ENCODE peak calls at places on chromosome 7, in six cellular contexts. N is neuronal stem cell, B is IMR-90, G is mesenchymal stem cell, Q is H1, X is H9. Z is an unnamed sample.
A peak's percentile ranks its signal among the peaks of the same experiment; 100 is the strongest.

GRCh38 chr7:55026086-55026790 is 7.4 kb downstream of the EGFR start:
- DNase-seq in N (no peak), B (no peak), G (peak; percentile 22), Q (no peak), X (no peak), Z (no peak)

GRCh38 chr7:47227762-47228177 is 354.1 kb downstream of the TNS3 start:
- DNase-seq in N (no peak), B (peak; percentile 79), G (peak; percentile 98), Q (no peak), X (no peak), Z (peak; percentile 9)

GRCh38 chr7:148914208-148914777 is 30.2 kb upstream of the EZH2 start:
- DNase-seq in N (no peak), B (peak; percentile 85), G (peak; percentile 58), Q (no peak), X (no peak), Z (peak; percentile 76)

GRCh38 chr7:69219381-69219780 is 378.9 kb upstream of the AUTS2 start:
- DNase-seq in N (no peak), B (no peak), G (no peak), Q (no peak), X (no peak), Z (no peak)

GRCh38 chr7:134174797-134175261 is 47.7 kb downstream of the LRGUK start:
- DNase-seq in N (no peak), B (peak; percentile 91), G (peak; percentile 85), Q (no peak), X (no peak), Z (peak; percentile 87)

GRCh38 chr7:98165827-98166667 is 45.2 kb upstream of the BHLHA15 start:
- DNase-seq in N (peak; percentile 12), B (peak; percentile 14), G (peak; percentile 24), Q (peak; percentile 36), X (peak; percentile 69), Z (peak; percentile 56)

GRCh38 chr7:1532456-1533254 is 2.2 kb downstream of the MAFK start:
- DNase-seq in N (no peak), B (peak; percentile 96), G (peak; percentile 96), Q (no peak), X (no peak), Z (peak; percentile 70)

GRCh38 chr7:148722340-148723165 is 23.9 kb downstream of the CUL1 start:
- DNase-seq in N (no peak), B (no peak), G (no peak), Q (no peak), X (no peak), Z (no peak)

GRCh38 chr7:124351950-124352349 is 319.1 kb upstream of the TMEM229A start:
- DNase-seq in N (no peak), B (no peak), G (no peak), Q (no peak), X (no peak), Z (no peak)

GRCh38 chr7:13991791-13992620 is 2.5 kb upstream of the ETV1 start:
- DNase-seq in N (no peak), B (no peak), G (no peak), Q (no peak), X (no peak), Z (no peak)

GRCh38 chr7:11541330-11541729 is 290.7 kb downstream of the THSD7A start:
- DNase-seq in N (no peak), B (no peak), G (peak; percentile 66), Q (no peak), X (no peak), Z (no peak)

GRCh38 chr7:30166155-30166840 is 31.5 kb downstream of the MTURN start:
- DNase-seq in N (no peak), B (no peak), G (no peak), Q (no peak), X (no peak), Z (peak; percentile 99)

GRCh38 chr7:47852330-47853245 is 95.7 kb downstream of the PKD1L1 start:
- DNase-seq in N (no peak), B (no peak), G (no peak), Q (no peak), X (peak; percentile 66), Z (peak; percentile 7)

GRCh38 chr7:149414745-149415390 is 46.0 kb downstream of the ZNF777 start:
- DNase-seq in N (peak; percentile 73), B (peak; percentile 82), G (peak; percentile 80), Q (peak; percentile 94), X (peak; percentile 93), Z (peak; percentile 53)

GRCh38 chr7:11760372-11760771 is 71.6 kb downstream of the THSD7A start:
- DNase-seq in N (no peak), B (no peak), G (no peak), Q (no peak), X (no peak), Z (peak; percentile 83)

GRCh38 chr7:13641699-13642098 is 347.8 kb downstream of the ETV1 start:
- DNase-seq in N (no peak), B (peak; percentile 33), G (peak; percentile 62), Q (no peak), X (no peak), Z (no peak)

GRCh38 chr7:148772297-148773089 is 73.8 kb downstream of the CUL1 start:
- DNase-seq in N (no peak), B (peak; percentile 98), G (peak; percentile 86), Q (no peak), X (no peak), Z (peak; percentile 95)

GRCh38 chr7:114083714-114084113 is 164.9 kb upstream of the PPP1R3A start:
- DNase-seq in N (peak; percentile 5), B (no peak), G (peak; percentile 13), Q (no peak), X (no peak), Z (no peak)

GRCh38 chr7:114081606-114082425 is 163.0 kb upstream of the PPP1R3A start:
- DNase-seq in N (peak; percentile 39), B (peak; percentile 70), G (peak; percentile 54), Q (no peak), X (no peak), Z (no peak)

GRCh38 chr7:114082567-114082933 is 163.7 kb upstream of the PPP1R3A start:
- DNase-seq in N (no peak), B (no peak), G (no peak), Q (no peak), X (no peak), Z (no peak)

GRCh38 chr7:114084381-114085312 is 165.8 kb upstream of the PPP1R3A start:
- DNase-seq in N (peak; percentile 49), B (no peak), G (peak; percentile 30), Q (no peak), X (peak; percentile 50), Z (peak; percentile 44)

GRCh38 chr7:114082934-114083647 is 164.3 kb upstream of the PPP1R3A start:
- DNase-seq in N (peak; percentile 31), B (no peak), G (peak; percentile 32), Q (no peak), X (peak; percentile 60), Z (no peak)
- H3K9ac ChIP-seq in N (peak overlapping the region; percentile 21), B (no peak overlapping the region), G (peak overlapping the region; percentile 89), Q (no peak overlapping the region), X (peak overlapping the region; percentile 10), Z (no peak overlapping the region)

DNA sequence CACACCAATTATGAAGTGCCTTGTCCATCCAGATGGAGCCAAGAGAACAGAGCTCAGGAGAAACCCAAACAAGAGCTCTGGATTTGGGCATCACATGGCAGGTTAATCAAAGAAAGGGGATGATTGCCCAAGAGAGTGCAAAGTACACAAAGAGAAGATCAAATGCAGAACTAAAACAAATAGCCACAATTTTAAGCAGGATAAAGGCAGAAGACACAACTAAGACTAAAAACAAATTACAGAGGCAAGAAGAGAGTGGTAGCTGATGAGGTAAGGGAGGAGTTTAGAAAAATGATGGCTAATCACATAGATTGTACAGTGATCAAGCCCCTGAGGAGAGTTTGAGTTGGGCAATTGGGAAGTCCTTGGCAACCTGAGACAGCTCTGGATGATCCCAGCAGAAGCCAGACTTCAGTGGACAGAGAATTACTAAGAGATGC is 101.7 kb downstream of the LRRN3 start:
- DNase-seq in N (no peak), B (no peak), G (no peak), Q (no peak), X (no peak), Z (no peak)
- H3K14ac ChIP-seq in N (no peak overlapping the region), B (no peak overlapping the region), G (no peak overlapping the region), Q (no peak overlapping the region), X (no peak overlapping the region), Z (no peak overlapping the region)

GRCh38 chr7:64775289-64775688 is 18.9 kb upstream of the ZNF138 start:
- DNase-seq in N (no peak), B (peak; percentile 7), G (no peak), Q (no peak), X (no peak), Z (no peak)
- H3K9ac ChIP-seq in N (no peak overlapping the region), B (no peak overlapping the region), G (no peak overlapping the region), Q (no peak overlapping the region), X (no peak overlapping the region), Z (no peak overlapping the region)

DNA sequence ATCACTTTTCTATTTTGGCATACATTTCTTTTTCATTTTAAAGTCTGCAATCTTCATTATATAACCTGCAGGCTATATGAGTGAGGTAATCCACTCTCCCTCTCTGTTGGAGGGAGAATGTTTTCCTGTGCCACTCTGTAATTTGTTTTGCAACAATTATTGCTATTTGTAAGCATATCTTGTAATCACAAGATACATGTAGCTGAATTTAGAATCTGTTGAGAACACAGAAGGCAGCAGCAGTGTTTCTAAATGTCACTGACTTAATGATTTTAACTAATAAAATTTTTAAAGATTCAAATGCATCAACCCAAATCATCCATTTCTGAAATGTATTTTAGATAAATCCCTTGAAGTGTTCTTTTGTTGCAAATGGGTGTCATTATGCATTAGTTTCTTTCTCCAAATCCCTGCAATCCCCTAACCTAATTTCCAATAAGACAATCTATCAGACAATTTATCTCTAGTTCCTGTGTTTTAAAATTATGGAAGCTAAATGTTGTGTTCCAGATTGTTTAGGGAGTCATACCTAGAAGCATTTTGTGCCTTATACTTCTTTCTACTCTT is 19.8 kb upstream of the UMAD1 start:
- DNase-seq in N (no peak), B (no peak), G (no peak), Q (no peak), X (no peak), Z (no peak)
- H3K14ac ChIP-seq in N (no peak overlapping the region), B (no peak overlapping the region), G (no peak overlapping the region), Q (no peak overlapping the region), X (no peak overlapping the region), Z (no peak overlapping the region)

DNA sequence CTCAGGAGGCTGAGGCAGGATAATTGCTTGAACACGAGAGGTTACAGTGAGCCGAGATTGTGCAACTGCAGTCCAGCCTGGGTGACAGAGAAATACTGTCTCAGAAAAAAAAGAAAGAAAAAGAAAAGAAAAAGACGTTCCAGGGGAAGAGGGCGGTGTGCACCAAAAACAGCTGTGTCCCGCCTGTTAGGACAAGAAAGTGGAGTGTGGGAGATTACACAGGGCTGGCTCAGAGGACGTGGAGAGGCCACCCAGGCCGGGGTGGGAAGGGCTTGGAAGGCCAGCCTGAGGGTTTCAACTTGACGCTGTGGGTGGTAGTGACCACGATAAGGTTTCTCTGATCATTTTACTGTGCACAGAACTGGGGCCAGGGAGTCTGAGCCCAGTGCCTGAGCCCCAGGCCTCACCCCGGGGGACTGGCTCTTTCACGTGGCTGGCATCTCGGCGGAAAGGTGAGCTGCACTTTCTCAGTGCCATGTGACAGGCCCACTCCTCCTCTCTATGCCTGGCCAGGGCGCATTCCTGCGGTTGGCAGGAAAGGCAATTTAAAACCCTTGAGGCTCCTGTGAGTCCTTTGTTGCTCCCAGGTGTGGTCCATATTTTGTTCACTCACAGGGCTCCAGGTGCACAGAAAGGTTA is 13.9 kb downstream of the RHBDD2 start:
- DNase-seq in N (no peak), B (peak; percentile 26), G (peak; percentile 25), Q (no peak), X (no peak), Z (peak; percentile 74)
- H3K9ac ChIP-seq in N (peak overlapping the region; percentile 12), B (no peak overlapping the region), G (no peak overlapping the region), Q (no peak overlapping the region), X (no peak overlapping the region), Z (no peak overlapping the region)

GRCh38 chr7:16559497-16560223 is 33.0 kb downstream of the LRRC72 start:
- DNase-seq in N (no peak), B (no peak), G (peak; percentile 12), Q (no peak), X (no peak), Z (no peak)
- H3K14ac ChIP-seq in N (no peak overlapping the region), B (no peak overlapping the region), G (no peak overlapping the region), Q (no peak overlapping the region), X (no peak overlapping the region), Z (no peak overlapping the region)